ENCODE peak calls at places on chromosomes 12 and 14, in four cellular contexts. F is GM12878, V is H1, T is HepG2. Q is an unnamed sample. For H3K36me3, the result is how much of the 10 kb centered on the place peaks cover.

GRCh38 chr14:23362200-23362599 is 2.8 kb downstream of the EFS start:
- DNase-seq in F (no peak), V (no peak), T (peak), Q (no peak)

GRCh38 chr12:26810330-26810729 is 22.7 kb downstream of the ITPR2 start:
- DNase-seq in V (no peak), F (no peak), T (no peak), Q (no peak)

GRCh38 chr12:3329361-3329760 is 161.6 kb upstream of the PRMT8 start:
- DNase-seq in F (no peak), T (no peak), V (no peak), Q (no peak)

GRCh38 chr14:80567905-80568512 is 356.7 kb upstream of the DIO2 start:
- DNase-seq in F (no peak), V (no peak), T (no peak), Q (peak)

GRCh38 chr14:78721756-78722455 is 551.7 kb downstream of the NRXN3 start:
- DNase-seq in F (no peak), V (no peak), T (no peak), Q (no peak)

GRCh38 chr14:61569783-61570182 is 125.5 kb upstream of the HIF1A start:
- DNase-seq in F (no peak), V (no peak), T (peak), Q (no peak)

GRCh38 chr12:82436354-82436753 is 78.0 kb downstream of the METTL25 start:
- DNase-seq in T (no peak), F (no peak), V (no peak), Q (no peak)

GRCh38 chr12:110165540-110166159 is 41.5 kb downstream of the IFT81 start:
- DNase-seq in F (peak), V (no peak), T (peak), Q (no peak)

GRCh38 chr14:70897475-70897874 is 9.8 kb upstream of the PCNX1 start:
- DNase-seq in V (no peak), T (no peak), F (no peak), Q (no peak)

GRCh38 chr12:99026332-99027116 is 381.4 kb downstream of the APAF1 start:
- DNase-seq in V (no peak), T (no peak), F (no peak), Q (no peak)

GRCh38 chr12:29807125-29807524 is 23.4 kb upstream of the TMTC1 start:
- DNase-seq in V (no peak), F (no peak), T (peak), Q (no peak)

GRCh38 chr14:59464651-59465569 is at the start of gene GPR135:
- DNase-seq in V (no peak), F (no peak), T (peak), Q (no peak)

GRCh38 chr12:94103986-94104385 is 44.4 kb upstream of the PLXNC1 start:
- DNase-seq in T (no peak), F (no peak), V (no peak), Q (no peak)

GRCh38 chr12:6038160-6038559 is 86.3 kb downstream of the VWF start:
- DNase-seq in V (peak), F (no peak), T (peak), Q (peak)

GRCh38 chr14:59321184-59321952 is 132.9 kb downstream of the DAAM1 start:
- DNase-seq in T (no peak), V (no peak), F (no peak), Q (no peak)

GRCh38 chr14:39028620-39029019 is 74.4 kb downstream of the SEC23A start:
- DNase-seq in V (no peak), F (no peak), T (no peak), Q (no peak)

GRCh38 chr12:8712572-8712971 is 14.8 kb downstream of the RIMKLB start:
- DNase-seq in F (no peak), V (no peak), T (no peak), Q (no peak)
- H3K36me3 ChIP-seq in F (under half), V (under half), T (under half), Q (under half)

DNA sequence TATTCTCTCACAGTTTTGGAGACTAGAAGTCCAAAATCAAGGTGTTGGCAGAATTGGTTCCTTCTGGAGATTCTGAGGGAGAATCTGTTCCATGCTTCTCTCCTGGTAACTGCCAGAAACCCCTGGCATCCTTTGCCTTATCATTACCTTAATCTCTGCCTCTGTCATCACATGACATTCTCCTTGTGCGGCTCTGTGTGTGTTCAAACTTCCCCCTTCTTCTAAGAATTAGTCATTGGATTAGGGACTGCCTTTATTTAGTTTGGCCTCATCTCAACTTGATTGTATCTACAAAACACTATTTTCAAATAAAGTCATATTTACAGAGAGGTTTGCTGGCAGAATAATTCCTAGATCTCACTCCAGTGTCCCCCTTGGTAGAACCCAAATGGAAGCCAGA is 68.9 kb downstream of the ZNF641 start:
- DNase-seq in V (no peak), F (no peak), T (no peak), Q (no peak)
- TF ChIP-seq SP1 in V (no peak), F (no peak), T (no peak), Q (no peak)

GRCh38 chr12:47781479-47782371 is 8.7 kb downstream of the SLC48A1 start:
- DNase-seq in F (no peak), T (no peak), V (no peak), Q (no peak)

GRCh38 chr12:47779301-47779942 is 6.4 kb downstream of the SLC48A1 start:
- DNase-seq in T (peak), F (peak), V (peak), Q (peak)

GRCh38 chr12:47777741-47778558 is 4.9 kb downstream of the SLC48A1 start:
- DNase-seq in T (no peak), V (no peak), F (no peak), Q (no peak)

GRCh38 chr12:47778842-47779241 is 5.8 kb downstream of the SLC48A1 start:
- DNase-seq in V (no peak), F (no peak), T (no peak), Q (no peak)

DNA sequence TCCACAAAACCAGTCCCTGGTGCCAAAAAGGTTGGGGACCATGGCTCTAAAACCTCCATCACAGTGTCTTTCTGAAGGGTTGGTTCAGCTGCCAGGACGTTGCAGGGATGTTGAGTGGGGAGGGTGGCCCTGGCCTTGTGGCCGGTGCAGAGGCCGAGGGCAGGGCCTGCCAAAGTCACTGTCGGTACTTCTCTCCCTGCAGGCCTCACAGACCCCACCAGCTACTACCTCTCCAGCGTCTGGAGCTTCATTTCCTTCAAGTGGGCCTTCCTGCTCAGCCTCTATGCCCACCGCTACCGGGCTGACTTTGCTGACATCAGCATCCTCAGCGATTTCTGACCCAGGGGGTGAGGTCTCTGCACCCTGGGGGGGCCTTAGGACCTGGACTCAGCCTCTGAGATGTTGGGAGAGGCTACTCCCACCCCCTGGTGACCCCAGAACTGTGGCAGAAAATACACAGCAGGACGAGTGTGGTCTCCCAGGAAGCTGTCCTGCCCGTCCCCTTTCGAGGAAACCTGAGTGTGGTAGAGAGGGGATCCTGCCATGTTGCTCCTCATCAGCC is 7.0 kb downstream of the SLC48A1 start:
- DNase-seq in V (no peak), T (no peak), F (no peak), Q (no peak)
- H3K36me3 ChIP-seq in V (under half), T (under half), F (under half), Q (under half)

GRCh38 chr14:105107781-105108515 is 42.7 kb upstream of the GPR132 start:
- DNase-seq in V (no peak), T (no peak), F (no peak), Q (no peak)
- TF ChIP-seq SP1 in V (no peak), T (no peak), F (no peak), Q (no peak)

DNA sequence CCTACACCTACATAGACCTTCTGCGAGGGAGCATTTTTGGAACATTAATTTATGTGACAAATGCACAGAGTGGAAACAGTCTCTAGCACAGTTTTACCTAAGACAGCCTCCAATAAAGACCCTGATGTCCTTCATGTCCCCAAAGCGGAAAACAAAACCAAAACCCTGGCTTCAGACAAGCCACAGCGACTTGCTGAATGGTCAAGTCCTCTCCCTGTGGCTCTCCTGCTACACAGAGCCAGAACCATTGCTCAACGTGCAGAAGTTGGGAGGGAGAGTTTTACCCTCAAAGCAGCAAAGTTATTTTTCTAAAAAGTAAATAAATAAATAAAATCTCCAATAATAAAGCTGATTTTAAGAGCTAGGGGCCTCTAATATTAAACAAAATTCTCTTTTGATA is 135.0 kb upstream of the TMEM132C start:
- DNase-seq in T (no peak), F (no peak), V (no peak), Q (no peak)
- H3K36me3 ChIP-seq in T (under half), F (under half), V (under half), Q (under half)

GRCh38 chr14:33676135-33676566 is 274.7 kb downstream of the EGLN3 start:
- DNase-seq in F (no peak), V (peak), T (peak), Q (peak)
- TF ChIP-seq SP1 in F (no peak), V (no peak), T (no peak), Q (no peak)

GRCh38 chr12:130138478-130138877 is 23.8 kb upstream of the FZD10 start:
- DNase-seq in V (no peak), F (no peak), T (no peak), Q (no peak)
- H3K36me3 ChIP-seq in V (under half), F (under half), T (under half), Q (under half)